ENCODE peak calls at places on chromosomes 12 and 14, in eight cellular contexts. W is ascending aorta, M is transverse colon, U is AG09319, R is RWPE1, P is tibial nerve, Z is cardiac fibroblast, L is lower lobe of right lung. B is an unnamed sample.

GRCh38 chr14:103084021-103084919 is at the start of gene LBHD2:
- DNase-seq in W (no peak), M (no peak), U (no peak), R (no peak), P (no peak), Z (no peak), L (peak; percentile 45), B (no peak)

GRCh38 chr12:29735604-29736003 is 48.1 kb downstream of the TMTC1 start:
- DNase-seq in W (no peak), M (no peak), U (no peak), R (no peak), P (no peak), Z (no peak), L (no peak), B (no peak)

GRCh38 chr12:49618576-49618975 is 4.8 kb upstream of the PRPF40B start:
- DNase-seq in W (no peak), M (no peak), U (no peak), R (no peak), P (no peak), Z (no peak), L (no peak), B (no peak)

GRCh38 chr14:91232631-91233030 is 11.9 kb downstream of the GPR68 start:
- DNase-seq in W (no peak), M (no peak), U (no peak), R (no peak), P (no peak), Z (no peak), L (no peak), B (no peak)

GRCh38 chr14:91374897-91375747 is 42.5 kb downstream of the CCDC88C start:
- DNase-seq in W (no peak), M (no peak), U (no peak), R (no peak), P (no peak), Z (no peak), L (no peak), B (no peak)

GRCh38 chr12:27048822-27049752 is 26.7 kb downstream of the MED21 start:
- DNase-seq in W (no peak), M (no peak), U (no peak), R (peak; percentile 55), P (no peak), Z (peak; percentile 85), L (no peak), B (no peak)

GRCh38 chr12:109696485-109697269 is 16.9 kb upstream of the FAM222A start:
- DNase-seq in W (no peak), M (no peak), U (no peak), R (peak; percentile 37), P (no peak), Z (peak; percentile 34), L (no peak), B (no peak)

GRCh38 chr12:15728118-15728598 is 61.0 kb downstream of the EPS8 start:
- DNase-seq in W (no peak), M (no peak), U (peak; percentile 18), R (no peak), P (no peak), Z (peak; percentile 93), L (no peak), B (no peak)

GRCh38 chr12:61857968-61858367 is 402.2 kb upstream of the USP15 start:
- DNase-seq in W (no peak), M (no peak), U (no peak), R (no peak), P (no peak), Z (no peak), L (no peak), B (no peak)

GRCh38 chr12:53259891-53260290 is 8.2 kb upstream of the ESPL1 start:
- DNase-seq in W (no peak), M (no peak), U (no peak), R (no peak), P (no peak), Z (no peak), L (no peak), B (no peak)

GRCh38 chr12:117189725-117190209 is 503 bp downstream of the FBXO21 start:
- DNase-seq in W (no peak), M (peak; percentile 26), U (no peak), R (peak; percentile 60), P (peak; percentile 7), Z (peak; percentile 47), L (peak; percentile 57), B (peak; percentile 74)

GRCh38 chr12:104292872-104293794 is 10.4 kb upstream of the EID3 start:
- DNase-seq in W (no peak), M (no peak), U (no peak), R (no peak), P (no peak), Z (peak; percentile 63), L (no peak), B (no peak)

GRCh38 chr12:68981536-68981935 is 48.6 kb upstream of the CPM start:
- DNase-seq in W (no peak), M (no peak), U (no peak), R (no peak), P (no peak), Z (peak; percentile 74), L (no peak), B (no peak)

GRCh38 chr12:103586791-103587370 is at the start of gene STAB2:
- DNase-seq in W (no peak), M (no peak), U (no peak), R (no peak), P (no peak), Z (no peak), L (no peak), B (no peak)

GRCh38 chr12:124727244-124727673 is 136.4 kb downstream of the SCARB1 start:
- DNase-seq in W (peak; percentile 66), M (peak; percentile 55), U (no peak), R (peak; percentile 61), P (peak; percentile 61), Z (peak; percentile 56), L (peak; percentile 87), B (no peak)

GRCh38 chr12:41234672-41235071 is 46.6 kb downstream of the PDZRN4 start:
- DNase-seq in W (no peak), M (no peak), U (no peak), R (no peak), P (no peak), Z (no peak), L (no peak), B (no peak)

GRCh38 chr12:65925626-65926025 is 101.3 kb downstream of the HMGA2 start:
- DNase-seq in W (no peak), M (no peak), U (no peak), R (no peak), P (no peak), Z (no peak), L (no peak), B (no peak)

GRCh38 chr12:44497044-44497443 is 379.1 kb downstream of the NELL2 start:
- DNase-seq in W (no peak), M (no peak), U (no peak), R (no peak), P (no peak), Z (no peak), L (no peak), B (no peak)
- TF ChIP-seq CTCF in W (no peak), M (no peak), U (no peak), R (no peak), P (no peak), Z (no peak), L (no peak), B (peak; percentile 19)

DNA sequence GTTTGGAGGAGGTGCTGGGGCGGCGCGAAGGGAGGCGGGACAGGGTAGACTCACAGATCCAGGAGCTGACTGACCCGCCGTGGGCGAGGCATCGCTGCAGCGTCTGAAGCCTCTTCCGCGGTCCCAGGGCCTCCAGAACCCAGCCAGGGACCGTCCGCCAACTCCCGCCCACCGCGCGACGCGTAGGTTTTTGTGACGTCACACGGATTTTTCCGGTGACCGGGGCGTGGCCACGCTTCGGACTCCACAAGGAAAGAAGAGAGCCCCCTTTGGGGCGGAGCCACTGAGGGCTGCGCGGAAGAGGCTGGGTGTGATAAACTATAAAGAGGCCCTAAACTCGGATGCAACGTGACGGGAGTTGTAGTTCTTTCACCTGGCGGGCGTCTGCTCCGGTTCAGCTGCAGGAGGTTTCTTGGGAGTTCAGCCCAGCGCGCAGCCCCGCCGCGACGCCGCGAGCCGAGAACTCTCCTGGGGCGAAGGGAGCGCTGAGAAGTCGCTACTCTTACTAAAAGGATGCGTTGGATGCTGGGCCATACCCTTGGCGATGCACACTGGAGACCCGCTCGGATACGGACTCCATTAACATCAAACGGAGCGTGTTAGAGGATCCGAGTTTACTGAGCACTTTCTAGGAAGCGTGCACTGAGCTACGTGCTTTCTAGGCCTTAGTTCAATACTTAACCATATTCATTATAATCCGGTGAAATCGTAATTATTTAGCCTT is at the start of gene AMN1:
- DNase-seq in W (peak; percentile 99), M (peak; percentile 100), U (peak; percentile 98), R (peak; percentile 99), P (peak; percentile 99), Z (peak; percentile 99), L (peak; percentile 100), B (peak; percentile 99)
- TF ChIP-seq CTCF in W (no peak), M (peak; percentile 56), U (no peak), R (no peak), P (peak; percentile 56), Z (no peak), L (no peak), B (peak; percentile 29)

GRCh38 chr14:95493976-95494375 is 22.5 kb downstream of the SYNE3 start:
- DNase-seq in W (no peak), M (no peak), U (no peak), R (no peak), P (no peak), Z (no peak), L (no peak), B (no peak)
- TF ChIP-seq CTCF in W (no peak), M (no peak), U (no peak), R (no peak), P (no peak), Z (no peak), L (no peak), B (no peak)

DNA sequence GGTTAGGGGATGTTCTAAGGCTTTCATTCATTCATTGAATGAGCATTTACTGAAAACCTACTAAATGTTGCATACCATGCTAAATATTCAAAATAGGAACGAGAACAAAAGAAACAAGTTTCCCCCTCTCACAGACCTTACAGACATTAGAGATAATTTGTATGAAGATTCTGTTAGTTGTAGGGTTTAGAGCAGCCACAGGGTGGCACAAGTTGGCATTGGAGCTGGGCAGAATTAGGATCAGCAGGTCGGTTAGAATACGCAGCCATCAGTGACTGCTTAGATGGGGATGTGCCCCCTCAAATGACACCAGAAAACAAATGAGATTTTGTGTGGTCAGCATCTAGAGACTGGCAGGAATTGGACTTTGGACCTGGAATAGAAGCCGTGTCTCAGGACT is 166.3 kb upstream of the DAAM1 start:
- DNase-seq in W (no peak), M (no peak), U (no peak), R (no peak), P (no peak), Z (peak; percentile 26), L (no peak), B (no peak)
- TF ChIP-seq CTCF in W (no peak), M (no peak), U (no peak), R (no peak), P (no peak), Z (peak; percentile 26), L (no peak), B (peak; percentile 44)

GRCh38 chr12:47242426-47242825 is 162.7 kb upstream of the AMIGO2 start:
- DNase-seq in W (no peak), M (no peak), U (no peak), R (no peak), P (no peak), Z (no peak), L (no peak), B (no peak)
- TF ChIP-seq CTCF in W (no peak), M (no peak), U (no peak), R (no peak), P (no peak), Z (no peak), L (no peak), B (no peak)

B was measured in chondrocyte.